ENCODE peak calls at places on chromosomes 7 and 10, in ten cellular contexts. Y is dorsolateral prefrontal cortex, J is Peyer's patch, I is ovary, H is WERI-Rb-1, A is foreskin fibroblast, P is mucosa of descending colon, F is choroid plexus epithelial cell, T is lower leg skin, Z is BJ. Q is an unnamed sample.
A peak's percentile ranks its signal among the peaks of the same experiment; 100 is the strongest.

GRCh38 chr7:50954716-50955115 is 172.0 kb upstream of the GRB10 start:
- DNase-seq in T (no peak), Y (no peak), J (no peak), H (no peak), Z (no peak), I (no peak), A (no peak), F (no peak), P (no peak), Q (no peak)

GRCh38 chr7:88300401-88300800 is 6.3 kb downstream of the STEAP4 start:
- DNase-seq in J (no peak), Z (no peak), Y (no peak), A (no peak), I (no peak), T (no peak), P (no peak), F (no peak), H (no peak), Q (no peak)

GRCh38 chr7:24756989-24757798 is at the start of gene GSDME:
- DNase-seq in I (peak; percentile 73), H (peak; percentile 56), P (no peak), Z (no peak), F (peak; percentile 50), T (peak; percentile 93), Y (no peak), J (no peak), A (peak; percentile 88), Q (no peak)

GRCh38 chr7:47609803-47610452 is 28.0 kb upstream of the TNS3 start:
- DNase-seq in P (no peak), A (peak; percentile 56), J (no peak), I (peak; percentile 57), T (no peak), Y (no peak), F (peak; percentile 81), H (no peak), Z (no peak), Q (no peak)

GRCh38 chr7:134710854-134711624 is 64.4 kb downstream of the BPGM start:
- DNase-seq in Y (no peak), H (no peak), J (no peak), Z (no peak), F (no peak), I (no peak), A (peak; percentile 42), T (no peak), P (no peak), Q (no peak)

GRCh38 chr7:55260671-55261385 is 104.3 kb upstream of the LANCL2 start:
- DNase-seq in J (no peak), T (peak; percentile 52), I (no peak), A (no peak), F (no peak), H (no peak), P (no peak), Y (no peak), Z (no peak), Q (no peak)

GRCh38 chr7:150463461-150463860 is 13.0 kb downstream of the GIMAP8 start:
- DNase-seq in P (no peak), F (no peak), Y (no peak), A (no peak), J (no peak), T (no peak), I (no peak), Z (no peak), H (no peak), Q (no peak)

GRCh38 chr7:55534262-55534915 is 37.9 kb downstream of the VOPP1 start:
- DNase-seq in P (no peak), Y (no peak), I (no peak), Z (peak; percentile 56), J (peak; percentile 85), F (peak; percentile 64), T (no peak), H (no peak), A (peak; percentile 79), Q (no peak)

GRCh38 chr10:787933-788651 is 98.6 kb upstream of the DIP2C start:
- DNase-seq in I (no peak), A (no peak), J (no peak), T (peak; percentile 84), P (no peak), Y (no peak), F (peak; percentile 70), Z (no peak), H (no peak), Q (no peak)

GRCh38 chr10:786666-787512 is 97.4 kb upstream of the DIP2C start:
- DNase-seq in Y (no peak), P (no peak), T (peak; percentile 68), I (no peak), A (no peak), F (no peak), Z (no peak), J (no peak), H (no peak), Q (no peak)

GRCh38 chr10:789831-790701 is 100.6 kb upstream of the DIP2C start:
- DNase-seq in T (peak; percentile 84), H (no peak), A (no peak), Y (no peak), I (no peak), Z (no peak), F (no peak), J (no peak), P (no peak), Q (no peak)

GRCh38 chr10:790821-791551 is 101.5 kb upstream of the DIP2C start:
- DNase-seq in A (no peak), H (no peak), F (no peak), P (no peak), Z (no peak), I (no peak), T (peak; percentile 79), Y (no peak), J (no peak), Q (no peak)

GRCh38 chr10:788796-789748 is 99.6 kb upstream of the DIP2C start:
- DNase-seq in T (peak; percentile 94), P (peak; percentile 79), J (peak; percentile 34), H (no peak), I (no peak), Z (no peak), Y (peak; percentile 88), F (peak; percentile 74), A (peak; percentile 88), Q (peak; percentile 31)
- TF ChIP-seq CTCF in T (no peak), P (no peak), J (no peak), H (peak; percentile 27), I (peak; percentile 54), Z (peak; percentile 69), Y (peak; percentile 66), F (peak; percentile 77), A (peak; percentile 72), Q (peak; percentile 90)

DNA sequence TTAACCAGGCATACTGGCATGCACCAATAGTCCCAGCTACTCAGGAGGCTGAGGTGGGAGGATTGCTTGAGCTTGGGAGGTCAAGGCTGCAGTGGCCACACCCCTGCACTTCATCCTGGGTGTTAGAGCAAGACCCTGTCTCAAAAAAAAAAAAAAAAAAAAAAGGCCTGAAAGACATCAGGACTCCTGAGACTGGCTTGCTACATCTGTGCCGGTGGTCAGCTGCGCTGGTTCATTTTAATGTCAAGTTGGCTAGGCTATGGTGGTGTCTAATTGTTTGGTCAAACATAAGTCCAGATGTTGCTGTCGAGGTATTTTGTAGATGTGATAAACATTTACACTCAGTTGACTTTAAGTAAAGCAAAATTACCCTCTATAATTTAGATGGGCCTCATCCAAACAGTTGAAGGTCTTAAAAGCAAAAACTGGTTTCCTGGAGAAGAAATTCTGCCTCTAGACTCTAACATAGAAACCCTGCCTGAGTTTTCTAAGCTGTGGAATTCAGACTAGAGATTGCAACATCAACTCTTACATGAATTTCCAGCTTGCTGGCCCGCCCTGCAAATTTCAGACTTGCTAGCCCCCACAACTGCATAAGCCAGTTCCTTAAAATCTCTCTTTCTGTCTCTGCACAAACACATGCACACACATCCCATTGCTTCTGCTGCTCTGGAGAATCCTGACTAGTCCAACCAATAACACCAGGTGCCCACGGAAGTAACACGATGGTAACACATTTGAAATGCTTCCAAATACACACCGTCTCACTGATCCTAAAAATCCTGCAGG is 18.2 kb downstream of the MYOF start:
- DNase-seq in H (no peak), J (no peak), I (no peak), T (peak; percentile 88), P (no peak), Y (no peak), A (peak; percentile 85), F (peak; percentile 91), Z (no peak), Q (no peak)
- H3K4me3 ChIP-seq in H (no peak overlapping the region), J (no peak overlapping the region), I (no peak overlapping the region), T (no peak overlapping the region), P (no peak overlapping the region), Y (no peak overlapping the region), A (no peak overlapping the region), F (no peak overlapping the region), Z (no peak overlapping the region), Q (no peak overlapping the region)

GRCh38 chr7:90261441-90261840 is 16.5 kb downstream of the CFAP69 start:
- DNase-seq in T (no peak), J (no peak), Y (no peak), H (no peak), A (no peak), Z (no peak), P (no peak), F (no peak), I (no peak), Q (no peak)

GRCh38 chr7:90267263-90267858 is 22.4 kb downstream of the CFAP69 start:
- DNase-seq in T (no peak), Z (no peak), F (no peak), J (no peak), P (no peak), A (no peak), H (no peak), Y (no peak), I (no peak), Q (no peak)

GRCh38 chr7:90266808-90267207 is 21.8 kb downstream of the CFAP69 start:
- DNase-seq in F (peak; percentile 69), A (peak; percentile 77), P (no peak), Y (no peak), Z (no peak), T (no peak), H (no peak), I (no peak), J (no peak), Q (no peak)

GRCh38 chr7:90256778-90257177 is 11.8 kb downstream of the CFAP69 start:
- DNase-seq in I (no peak), T (no peak), H (no peak), A (peak; percentile 12), Y (no peak), Z (no peak), P (no peak), F (no peak), J (no peak), Q (no peak)

DNA sequence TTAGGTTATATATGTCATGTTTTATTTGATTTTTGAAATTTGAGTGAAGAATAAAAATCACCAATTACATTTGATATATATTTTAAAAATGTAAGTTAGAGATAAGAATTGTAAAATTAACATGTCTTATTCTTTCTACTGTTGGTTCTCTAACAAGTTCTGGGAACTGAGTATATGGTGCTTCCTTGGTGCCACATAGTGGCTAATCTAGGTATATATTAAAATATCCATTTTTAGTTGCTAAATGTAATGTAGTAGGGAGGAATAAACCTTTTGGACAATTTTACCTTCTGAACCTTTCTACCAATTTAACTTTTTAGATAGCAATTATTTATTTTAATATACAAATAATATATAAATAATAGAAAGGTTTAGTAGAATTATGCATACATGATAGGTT is 17.5 kb downstream of the CFAP69 start:
- DNase-seq in F (peak; percentile 73), I (no peak), A (peak; percentile 64), Y (no peak), T (no peak), P (no peak), Z (no peak), H (no peak), J (no peak), Q (no peak)
- TF ChIP-seq CTCF in F (peak; percentile 49), I (peak; percentile 50), A (peak; percentile 26), Y (peak; percentile 39), T (no peak), P (no peak), Z (peak; percentile 43), H (no peak), J (peak; percentile 14), Q (peak; percentile 45)

GRCh38 chr7:128361463-128362441 is at the start of gene PRRT4:
- DNase-seq in J (no peak), F (peak; percentile 20), Y (no peak), H (peak; percentile 40), I (peak; percentile 35), A (peak; percentile 53), T (no peak), Z (no peak), P (no peak), Q (no peak)
- H3K4me3 ChIP-seq in J (peak within 1 kb of the TSS; percentile 51), F (peak within 1 kb of the TSS; percentile 47), Y (peak within 1 kb of the TSS; percentile 58), H (peak within 1 kb of the TSS; percentile 58), I (peak within 1 kb of the TSS; percentile 43), A (peak within 1 kb of the TSS; percentile 32), T (peak within 1 kb of the TSS; percentile 25), Z (peak within 1 kb of the TSS; percentile 32), P (no peak within 1 kb of the TSS), Q (peak within 1 kb of the TSS; percentile 45)

Q was measured in LNCaP clone FGC.